ENCODE peak calls at places on chromosomes 5 and 9, in nine cellular contexts. One of them, this sample, is unnamed.

GRCh38 chr5:173721259-173722232 is 105.1 kb upstream of the BOD1 start:
- DNase-seq in astrocyte: peak; percentile 41
- DNase-seq in effector memory CD4-positive, alpha-beta T cell: no peak
- DNase-seq in lower lobe of right lung: no peak
- DNase-seq in spleen: no peak
- DNase-seq in heart left ventricle: no peak
- DNase-seq in transverse colon: no peak
- DNase-seq in SK-N-SH: no peak
- DNase-seq in H9: no peak
- DNase-seq in this sample: peak; percentile 20

GRCh38 chr9:116267021-116267420 is 113.4 kb downstream of the PAPPA start:
- DNase-seq in astrocyte: peak; percentile 36
- DNase-seq in effector memory CD4-positive, alpha-beta T cell: no peak
- DNase-seq in lower lobe of right lung: no peak
- DNase-seq in spleen: no peak
- DNase-seq in heart left ventricle: no peak
- DNase-seq in transverse colon: no peak
- DNase-seq in SK-N-SH: no peak
- DNase-seq in H9: no peak
- DNase-seq in this sample: no peak

GRCh38 chr9:80884180-80884579 is 805.2 kb downstream of the TLE1 start:
- DNase-seq in astrocyte: no peak
- DNase-seq in effector memory CD4-positive, alpha-beta T cell: no peak
- DNase-seq in lower lobe of right lung: no peak
- DNase-seq in spleen: no peak
- DNase-seq in heart left ventricle: no peak
- DNase-seq in transverse colon: no peak
- DNase-seq in SK-N-SH: no peak
- DNase-seq in H9: no peak
- DNase-seq in this sample: no peak

GRCh38 chr5:107864793-107865192 is 194.1 kb upstream of the EFNA5 start:
- DNase-seq in astrocyte: peak; percentile 80
- DNase-seq in effector memory CD4-positive, alpha-beta T cell: no peak
- DNase-seq in lower lobe of right lung: no peak
- DNase-seq in spleen: no peak
- DNase-seq in heart left ventricle: no peak
- DNase-seq in transverse colon: no peak
- DNase-seq in SK-N-SH: no peak
- DNase-seq in H9: no peak
- DNase-seq in this sample: no peak

GRCh38 chr9:83070257-83070656 is 7.3 kb upstream of the RASEF start:
- DNase-seq in astrocyte: peak; percentile 85
- DNase-seq in effector memory CD4-positive, alpha-beta T cell: no peak
- DNase-seq in lower lobe of right lung: no peak
- DNase-seq in spleen: no peak
- DNase-seq in heart left ventricle: no peak
- DNase-seq in transverse colon: no peak
- DNase-seq in SK-N-SH: no peak
- DNase-seq in H9: no peak
- DNase-seq in this sample: no peak

GRCh38 chr5:156438076-156438475 is 111.1 kb downstream of the SGCD start:
- DNase-seq in astrocyte: no peak
- DNase-seq in effector memory CD4-positive, alpha-beta T cell: no peak
- DNase-seq in lower lobe of right lung: no peak
- DNase-seq in spleen: no peak
- DNase-seq in heart left ventricle: no peak
- DNase-seq in transverse colon: no peak
- DNase-seq in SK-N-SH: no peak
- DNase-seq in H9: no peak
- DNase-seq in this sample: no peak

GRCh38 chr5:124935060-124935459 is 188.6 kb upstream of the ZNF608 start:
- DNase-seq in astrocyte: no peak
- DNase-seq in effector memory CD4-positive, alpha-beta T cell: no peak
- DNase-seq in lower lobe of right lung: no peak
- DNase-seq in spleen: no peak
- DNase-seq in heart left ventricle: no peak
- DNase-seq in transverse colon: peak; percentile 27
- DNase-seq in SK-N-SH: no peak
- DNase-seq in H9: no peak
- DNase-seq in this sample: no peak

GRCh38 chr5:179923422-179923821 is 15.7 kb upstream of the TBC1D9B start:
- DNase-seq in astrocyte: no peak
- DNase-seq in effector memory CD4-positive, alpha-beta T cell: no peak
- DNase-seq in lower lobe of right lung: no peak
- DNase-seq in spleen: no peak
- DNase-seq in heart left ventricle: no peak
- DNase-seq in transverse colon: no peak
- DNase-seq in SK-N-SH: no peak
- DNase-seq in H9: no peak
- DNase-seq in this sample: no peak

GRCh38 chr9:127455299-127455992 is 4.1 kb downstream of the LRSAM1 start:
- DNase-seq in astrocyte: no peak
- DNase-seq in effector memory CD4-positive, alpha-beta T cell: no peak
- DNase-seq in lower lobe of right lung: peak; percentile 59
- DNase-seq in spleen: no peak
- DNase-seq in heart left ventricle: no peak
- DNase-seq in transverse colon: peak; percentile 47
- DNase-seq in SK-N-SH: no peak
- DNase-seq in H9: peak; percentile 38
- DNase-seq in this sample: no peak

GRCh38 chr9:97966493-97966892 is 16.6 kb upstream of the ANP32B start:
- DNase-seq in astrocyte: no peak
- DNase-seq in effector memory CD4-positive, alpha-beta T cell: no peak
- DNase-seq in lower lobe of right lung: no peak
- DNase-seq in spleen: no peak
- DNase-seq in heart left ventricle: no peak
- DNase-seq in transverse colon: no peak
- DNase-seq in SK-N-SH: no peak
- DNase-seq in H9: peak; percentile 41
- DNase-seq in this sample: no peak

GRCh38 chr5:149671544-149671943 is 58.6 kb upstream of the PPARGC1B start:
- DNase-seq in astrocyte: no peak
- DNase-seq in effector memory CD4-positive, alpha-beta T cell: no peak
- DNase-seq in lower lobe of right lung: no peak
- DNase-seq in spleen: no peak
- DNase-seq in heart left ventricle: no peak
- DNase-seq in transverse colon: peak; percentile 78
- DNase-seq in SK-N-SH: no peak
- DNase-seq in H9: no peak
- DNase-seq in this sample: no peak

GRCh38 chr9:127971357-127972315 is 9.2 kb downstream of the EEIG1 start:
- DNase-seq in astrocyte: no peak
- DNase-seq in effector memory CD4-positive, alpha-beta T cell: peak; percentile 52
- DNase-seq in lower lobe of right lung: peak; percentile 44
- DNase-seq in spleen: no peak
- DNase-seq in heart left ventricle: peak; percentile 62
- DNase-seq in transverse colon: no peak
- DNase-seq in SK-N-SH: peak; percentile 40
- DNase-seq in H9: no peak
- DNase-seq in this sample: peak; percentile 49

GRCh38 chr9:78032599-78033457 is 1.2 kb upstream of the GNAQ start:
- DNase-seq in astrocyte: no peak
- DNase-seq in effector memory CD4-positive, alpha-beta T cell: no peak
- DNase-seq in lower lobe of right lung: no peak
- DNase-seq in spleen: no peak
- DNase-seq in heart left ventricle: no peak
- DNase-seq in transverse colon: peak; percentile 21
- DNase-seq in SK-N-SH: no peak
- DNase-seq in H9: no peak
- DNase-seq in this sample: no peak

GRCh38 chr5:52996966-52997365 is 7.8 kb downstream of the ITGA2 start:
- DNase-seq in astrocyte: no peak
- DNase-seq in effector memory CD4-positive, alpha-beta T cell: no peak
- DNase-seq in lower lobe of right lung: no peak
- DNase-seq in spleen: no peak
- DNase-seq in heart left ventricle: no peak
- DNase-seq in transverse colon: no peak
- DNase-seq in SK-N-SH: no peak
- DNase-seq in H9: no peak
- DNase-seq in this sample: no peak

GRCh38 chr5:151495330-151495729 is 47.9 kb downstream of the SLC36A1 start:
- DNase-seq in astrocyte: no peak
- DNase-seq in effector memory CD4-positive, alpha-beta T cell: no peak
- DNase-seq in lower lobe of right lung: no peak
- DNase-seq in spleen: no peak
- DNase-seq in heart left ventricle: no peak
- DNase-seq in transverse colon: no peak
- DNase-seq in SK-N-SH: no peak
- DNase-seq in H9: no peak
- DNase-seq in this sample: no peak

GRCh38 chr5:108061941-108062340 is 320.0 kb downstream of the FBXL17 start:
- DNase-seq in astrocyte: peak; percentile 6
- DNase-seq in effector memory CD4-positive, alpha-beta T cell: no peak
- DNase-seq in lower lobe of right lung: no peak
- DNase-seq in spleen: no peak
- DNase-seq in heart left ventricle: no peak
- DNase-seq in transverse colon: no peak
- DNase-seq in SK-N-SH: no peak
- DNase-seq in H9: no peak
- DNase-seq in this sample: no peak

GRCh38 chr9:8799231-8800014 is 999.8 kb upstream of the DMAC1 start:
- DNase-seq in astrocyte: no peak
- DNase-seq in effector memory CD4-positive, alpha-beta T cell: no peak
- DNase-seq in lower lobe of right lung: no peak
- DNase-seq in spleen: no peak
- DNase-seq in heart left ventricle: no peak
- DNase-seq in transverse colon: no peak
- DNase-seq in SK-N-SH: no peak
- DNase-seq in H9: no peak
- DNase-seq in this sample: no peak

GRCh38 chr9:130714586-130715110 is 21.1 kb downstream of the EXOSC2 start:
- DNase-seq in astrocyte: peak; percentile 26
- DNase-seq in effector memory CD4-positive, alpha-beta T cell: no peak
- DNase-seq in lower lobe of right lung: no peak
- DNase-seq in spleen: no peak
- DNase-seq in heart left ventricle: no peak
- DNase-seq in transverse colon: no peak
- DNase-seq in SK-N-SH: no peak
- DNase-seq in H9: no peak
- DNase-seq in this sample: no peak

GRCh38 chr5:139740993-139741672 is 54.5 kb upstream of the PSD2 start:
- DNase-seq in astrocyte: no peak
- DNase-seq in effector memory CD4-positive, alpha-beta T cell: no peak
- DNase-seq in lower lobe of right lung: no peak
- DNase-seq in spleen: no peak
- DNase-seq in heart left ventricle: no peak
- DNase-seq in transverse colon: no peak
- DNase-seq in SK-N-SH: no peak
- DNase-seq in H9: no peak
- DNase-seq in this sample: no peak

GRCh38 chr5:139738777-139739611 is 56.6 kb upstream of the PSD2 start:
- DNase-seq in astrocyte: no peak
- DNase-seq in effector memory CD4-positive, alpha-beta T cell: no peak
- DNase-seq in lower lobe of right lung: no peak
- DNase-seq in spleen: no peak
- DNase-seq in heart left ventricle: no peak
- DNase-seq in transverse colon: no peak
- DNase-seq in SK-N-SH: no peak
- DNase-seq in H9: no peak
- DNase-seq in this sample: no peak

GRCh38 chr5:139740138-139740992 is 55.2 kb upstream of the PSD2 start:
- DNase-seq in astrocyte: no peak
- DNase-seq in effector memory CD4-positive, alpha-beta T cell: no peak
- DNase-seq in lower lobe of right lung: no peak
- DNase-seq in spleen: no peak
- DNase-seq in heart left ventricle: no peak
- DNase-seq in transverse colon: no peak
- DNase-seq in SK-N-SH: no peak
- DNase-seq in H9: no peak
- DNase-seq in this sample: no peak

GRCh38 chr5:139738193-139738592 is 57.4 kb upstream of the PSD2 start:
- DNase-seq in astrocyte: no peak
- DNase-seq in effector memory CD4-positive, alpha-beta T cell: no peak
- DNase-seq in lower lobe of right lung: no peak
- DNase-seq in spleen: no peak
- DNase-seq in heart left ventricle: no peak
- DNase-seq in transverse colon: no peak
- DNase-seq in SK-N-SH: no peak
- DNase-seq in H9: no peak
- DNase-seq in this sample: no peak

GRCh38 chr5:139739612-139739974 is 56.0 kb upstream of the PSD2 start:
- DNase-seq in astrocyte: no peak
- DNase-seq in effector memory CD4-positive, alpha-beta T cell: no peak
- DNase-seq in lower lobe of right lung: no peak
- DNase-seq in spleen: no peak
- DNase-seq in heart left ventricle: no peak
- DNase-seq in transverse colon: no peak
- DNase-seq in SK-N-SH: no peak
- DNase-seq in H9: no peak
- DNase-seq in this sample: no peak
- H3K27ac ChIP-seq in astrocyte: no peak overlapping the region
- H3K27ac ChIP-seq in effector memory CD4-positive, alpha-beta T cell: no peak overlapping the region
- H3K27ac ChIP-seq in lower lobe of right lung: no peak overlapping the region
- H3K27ac ChIP-seq in spleen: no peak overlapping the region
- H3K27ac ChIP-seq in heart left ventricle: no peak overlapping the region
- H3K27ac ChIP-seq in transverse colon: no peak overlapping the region
- H3K27ac ChIP-seq in SK-N-SH: no peak overlapping the region
- H3K27ac ChIP-seq in H9: no peak overlapping the region
- H3K27ac ChIP-seq in this sample: no peak overlapping the region

DNA sequence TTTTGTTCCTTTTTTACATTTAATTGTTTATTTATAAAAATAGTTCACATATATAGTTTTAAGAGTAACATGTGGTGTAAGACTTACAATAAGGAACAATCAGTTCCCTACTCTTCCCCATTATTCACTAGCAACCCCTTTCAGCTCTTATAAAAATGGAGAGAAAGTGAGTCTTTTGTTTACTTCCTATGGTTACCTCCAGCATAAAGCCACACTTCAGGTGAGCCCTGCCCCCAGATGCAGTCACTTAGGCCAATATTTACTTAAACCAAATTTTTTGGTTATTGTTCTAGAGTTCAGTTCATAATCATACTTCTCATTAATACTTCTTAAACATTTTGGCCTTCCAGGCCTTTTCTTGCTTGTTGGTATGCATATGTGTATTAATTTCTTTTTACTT is 33.7 kb downstream of the UBE2R2 start:
- DNase-seq in astrocyte: no peak
- DNase-seq in effector memory CD4-positive, alpha-beta T cell: no peak
- DNase-seq in lower lobe of right lung: no peak
- DNase-seq in spleen: no peak
- DNase-seq in heart left ventricle: no peak
- DNase-seq in transverse colon: no peak
- DNase-seq in SK-N-SH: no peak
- DNase-seq in H9: no peak
- DNase-seq in this sample: no peak
- H3K27ac ChIP-seq in astrocyte: no peak overlapping the region
- H3K27ac ChIP-seq in effector memory CD4-positive, alpha-beta T cell: no peak overlapping the region
- H3K27ac ChIP-seq in lower lobe of right lung: peak overlapping the region; percentile 49
- H3K27ac ChIP-seq in spleen: no peak overlapping the region
- H3K27ac ChIP-seq in heart left ventricle: peak overlapping the region; percentile 37
- H3K27ac ChIP-seq in transverse colon: peak overlapping the region; percentile 25
- H3K27ac ChIP-seq in SK-N-SH: no peak overlapping the region
- H3K27ac ChIP-seq in H9: no peak overlapping the region
- H3K27ac ChIP-seq in this sample: no peak overlapping the region

GRCh38 chr5:78483809-78484521 is 123.5 kb downstream of the SCAMP1 start:
- DNase-seq in astrocyte: peak; percentile 41
- DNase-seq in effector memory CD4-positive, alpha-beta T cell: no peak
- DNase-seq in lower lobe of right lung: no peak
- DNase-seq in spleen: no peak
- DNase-seq in heart left ventricle: no peak
- DNase-seq in transverse colon: no peak
- DNase-seq in SK-N-SH: no peak
- DNase-seq in H9: no peak
- DNase-seq in this sample: no peak
- H3K27ac ChIP-seq in astrocyte: no peak overlapping the region
- H3K27ac ChIP-seq in effector memory CD4-positive, alpha-beta T cell: no peak overlapping the region
- H3K27ac ChIP-seq in lower lobe of right lung: no peak overlapping the region
- H3K27ac ChIP-seq in spleen: no peak overlapping the region
- H3K27ac ChIP-seq in heart left ventricle: no peak overlapping the region
- H3K27ac ChIP-seq in transverse colon: no peak overlapping the region
- H3K27ac ChIP-seq in SK-N-SH: no peak overlapping the region
- H3K27ac ChIP-seq in H9: no peak overlapping the region
- H3K27ac ChIP-seq in this sample: no peak overlapping the region

GRCh38 chr5:78523314-78524193 is 125.0 kb downstream of the LHFPL2 start:
- DNase-seq in astrocyte: no peak
- DNase-seq in effector memory CD4-positive, alpha-beta T cell: no peak
- DNase-seq in lower lobe of right lung: no peak
- DNase-seq in spleen: no peak
- DNase-seq in heart left ventricle: no peak
- DNase-seq in transverse colon: no peak
- DNase-seq in SK-N-SH: no peak
- DNase-seq in H9: no peak
- DNase-seq in this sample: no peak
- H3K27ac ChIP-seq in astrocyte: peak overlapping the region; percentile 36
- H3K27ac ChIP-seq in effector memory CD4-positive, alpha-beta T cell: no peak overlapping the region
- H3K27ac ChIP-seq in lower lobe of right lung: peak overlapping the region; percentile 64
- H3K27ac ChIP-seq in spleen: no peak overlapping the region
- H3K27ac ChIP-seq in heart left ventricle: peak overlapping the region; percentile 28
- H3K27ac ChIP-seq in transverse colon: peak overlapping the region; percentile 42
- H3K27ac ChIP-seq in SK-N-SH: no peak overlapping the region
- H3K27ac ChIP-seq in H9: no peak overlapping the region
- H3K27ac ChIP-seq in this sample: no peak overlapping the region

This sample was measured in aorta.